ENCODE peak calls at places on chromosomes 5 and 9, in ten cellular contexts. R is endothelial cell of umbilical vein, K is Karpas-422, P is hepatocyte, D is HCT116, C is K562, J is fibroblast of lung, Z is PC-9, S is GM23248, U is astrocyte. T is an unnamed sample. For H3K9me3 and H3K79me2, the result is how much of the 10 kb centered on the place peaks cover.

GRCh38 chr5:154898210-154898609 is 39.8 kb downstream of the CNOT8 start:
- DNase-seq in J (no peak), Z (no peak), D (no peak), R (no peak), C (no peak), U (no peak), S (no peak), P (no peak), K (no peak), T (no peak)

GRCh38 chr9:91766301-91766700 is 183.7 kb downstream of the ROR2 start:
- DNase-seq in J (no peak), D (no peak), C (no peak), S (no peak), R (no peak), U (no peak), P (no peak), K (no peak), Z (no peak), T (no peak)

GRCh38 chr5:80346055-80346454 is 26.3 kb downstream of the SPZ1 start:
- DNase-seq in K (peak), C (peak), S (peak), R (peak), U (no peak), J (no peak), Z (peak), D (peak), P (peak), T (peak)

GRCh38 chr5:171720086-171720485 is 65.5 kb upstream of the SMIM23 start:
- DNase-seq in K (no peak), J (no peak), D (no peak), S (no peak), Z (no peak), R (no peak), U (no peak), P (no peak), C (no peak), T (no peak)

GRCh38 chr9:134858051-134858841 is 22.4 kb upstream of the FCN2 start:
- DNase-seq in U (peak), Z (peak), S (peak), C (no peak), J (peak), D (no peak), K (no peak), R (no peak), P (no peak), T (peak)

GRCh38 chr5:180332051-180332517 is 21.1 kb downstream of the GFPT2 start:
- DNase-seq in D (no peak), Z (peak), R (no peak), C (no peak), P (no peak), K (no peak), U (peak), J (peak), S (peak), T (peak)

GRCh38 chr9:131289301-131290038 is at the start of gene PLPP7:
- DNase-seq in D (no peak), K (no peak), P (no peak), S (peak), J (peak), C (peak), R (peak), Z (no peak), U (peak), T (peak)

GRCh38 chr9:93432964-93433363 is 18.5 kb upstream of the FAM120A start:
- DNase-seq in U (no peak), C (no peak), D (no peak), P (no peak), K (no peak), S (no peak), R (no peak), Z (no peak), J (no peak), T (no peak)

GRCh38 chr5:54860321-54860720 is 125.1 kb downstream of the ESM1 start:
- DNase-seq in D (no peak), Z (no peak), J (no peak), S (peak), C (no peak), R (no peak), K (no peak), U (no peak), P (no peak), T (no peak)

GRCh38 chr5:127706691-127707090 is 3.5 kb downstream of the CCDC192 start:
- DNase-seq in J (no peak), P (no peak), D (no peak), Z (no peak), C (no peak), S (no peak), K (no peak), U (no peak), R (no peak), T (no peak)

GRCh38 chr9:26746357-26747072 is 146.1 kb downstream of the CAAP1 start:
- DNase-seq in P (peak), S (peak), J (peak), K (no peak), Z (peak), R (peak), D (peak), C (peak), U (peak), T (no peak)

GRCh38 chr5:34001231-34001935 is 6.5 kb downstream of the AMACR start:
- DNase-seq in S (peak), J (peak), K (no peak), Z (no peak), D (no peak), R (no peak), U (peak), P (peak), C (no peak), T (no peak)

GRCh38 chr5:88683506-88684135 is 199.4 kb downstream of the MEF2C start:
- DNase-seq in R (no peak), Z (no peak), K (no peak), U (peak), C (peak), J (peak), S (peak), D (no peak), P (no peak), T (no peak)

GRCh38 chr5:123814796-123815479 is 303.0 kb downstream of the CSNK1G3 start:
- DNase-seq in D (no peak), S (peak), U (peak), C (no peak), P (no peak), R (peak), Z (no peak), K (peak), J (peak), T (no peak)

GRCh38 chr9:75833765-75834164 is 56.7 kb upstream of the PCSK5 start:
- DNase-seq in Z (no peak), C (no peak), U (no peak), D (no peak), J (no peak), S (no peak), P (no peak), R (no peak), K (no peak), T (no peak)

GRCh38 chr9:214488-215448 is at the start of gene DOCK8:
- DNase-seq in R (peak), J (peak), U (peak), P (peak), Z (peak), S (peak), C (peak), D (peak), K (peak), T (peak)

GRCh38 chr5:93162201-93162654 is 418.8 kb downstream of the NR2F1-AS1 start:
- DNase-seq in D (peak), K (no peak), R (peak), S (peak), J (peak), U (peak), P (no peak), C (no peak), Z (peak), T (no peak)

GRCh38 chr5:171162602-171163001 is 146.4 kb upstream of the TLX3 start:
- DNase-seq in J (peak), D (peak), Z (no peak), U (peak), R (peak), P (peak), C (peak), S (peak), K (peak), T (peak)

GRCh38 chr5:170633235-170634041 is 129.6 kb downstream of the KCNIP1 start:
- DNase-seq in U (peak), C (peak), R (peak), J (peak), K (peak), D (peak), Z (peak), P (peak), S (peak), T (peak)

GRCh38 chr5:95973793-95974325 is 12.2 kb upstream of the ELL2 start:
- DNase-seq in U (peak), J (peak), D (no peak), P (no peak), S (no peak), R (peak), Z (no peak), C (peak), K (no peak), T (peak)

GRCh38 chr5:180519098-180519497 is 24.9 kb downstream of the CNOT6 start:
- DNase-seq in K (no peak), J (peak), D (no peak), R (no peak), C (no peak), P (no peak), S (peak), U (peak), Z (no peak), T (no peak)

GRCh38 chr9:69200071-69200470 is 26.0 kb downstream of the TJP2 start:
- DNase-seq in K (no peak), S (peak), Z (no peak), D (no peak), C (peak), J (peak), R (no peak), P (peak), U (peak), T (no peak)

GRCh38 chr9:6126377-6126776 is 89.2 kb upstream of the IL33 start:
- DNase-seq in C (no peak), J (no peak), S (no peak), Z (no peak), P (no peak), U (no peak), D (no peak), K (peak), R (no peak), T (no peak)

GRCh38 chr9:110545705-110546104 is 33.8 kb downstream of the SVEP1 start:
- DNase-seq in P (no peak), K (no peak), U (peak), C (no peak), D (no peak), Z (no peak), J (peak), R (no peak), S (peak), T (no peak)

GRCh38 chr9:75653335-75653734 is 237.1 kb upstream of the PCSK5 start:
- DNase-seq in U (no peak), S (no peak), J (no peak), D (no peak), Z (no peak), K (no peak), R (no peak), P (no peak), C (no peak), T (no peak)

GRCh38 chr9:133375116-133375723 is 640 bp downstream of the SURF4 start:
- DNase-seq in D (no peak), C (peak), U (peak), J (peak), Z (peak), R (peak), P (peak), K (peak), S (peak), T (peak)

GRCh38 chr9:92185681-92186080 is 70.5 kb upstream of the SPTLC1 start:
- DNase-seq in R (no peak), C (no peak), J (no peak), Z (no peak), U (no peak), S (no peak), P (no peak), K (no peak), D (no peak), T (no peak)

GRCh38 chr5:102759289-102759688 is 4.2 kb downstream of the PAM start:
- DNase-seq in R (no peak), Z (no peak), K (no peak), C (no peak), U (no peak), P (no peak), J (no peak), S (no peak), D (no peak), T (peak)

GRCh38 chr5:170571331-170571731 is 67.5 kb downstream of the KCNIP1 start:
- DNase-seq in C (no peak), U (peak), J (peak), P (peak), K (no peak), S (peak), R (no peak), D (no peak), Z (peak), T (peak)

GRCh38 chr5:79318935-79319614 is 83.1 kb downstream of the JMY start:
- DNase-seq in P (no peak), Z (peak), J (peak), D (peak), K (no peak), U (peak), S (peak), C (peak), R (peak), T (peak)

GRCh38 chr5:126509339-126509738 is 85.7 kb downstream of the ALDH7A1 start:
- DNase-seq in S (no peak), Z (no peak), P (no peak), K (no peak), U (no peak), D (no peak), J (no peak), C (no peak), R (no peak), T (no peak)

GRCh38 chr5:133827001-133827400 is 141.4 kb downstream of the C5orf15 start:
- DNase-seq in R (no peak), P (peak), U (no peak), D (no peak), K (no peak), C (no peak), Z (peak), J (no peak), S (no peak), T (no peak)

GRCh38 chr9:135329571-135330306 is 149.8 kb upstream of the PPP1R26 start:
- DNase-seq in K (no peak), J (no peak), Z (no peak), D (no peak), U (no peak), C (no peak), R (no peak), P (no peak), S (no peak), T (peak)

GRCh38 chr5:60519372-60519771 is 180.6 kb downstream of the DEPDC1B start:
- DNase-seq in P (no peak), J (no peak), C (no peak), K (no peak), R (no peak), U (no peak), Z (no peak), D (no peak), S (no peak), T (no peak)

GRCh38 chr9:94700445-94700844 is 26.1 kb upstream of the AOPEP start:
- DNase-seq in K (no peak), C (no peak), U (no peak), S (no peak), P (no peak), D (no peak), Z (no peak), R (no peak), J (no peak), T (no peak)

GRCh38 chr5:122101636-122102285 is 23.7 kb upstream of the LOX start:
- DNase-seq in J (peak), R (peak), S (peak), Z (peak), C (peak), D (peak), U (peak), P (peak), K (peak), T (no peak)

GRCh38 chr5:144698454-144698853 is 527.8 kb downstream of the KCTD16 start:
- DNase-seq in P (no peak), Z (no peak), R (no peak), S (peak), K (no peak), U (peak), J (peak), D (no peak), C (no peak), T (no peak)

GRCh38 chr5:3284506-3284905 is 311.1 kb upstream of the IRX1 start:
- DNase-seq in U (no peak), D (no peak), C (no peak), S (no peak), J (no peak), K (no peak), R (no peak), Z (no peak), P (no peak), T (no peak)
- H3K9me3 ChIP-seq in U (under half), D (under half), C (under half), S (under half), J (under half), K (under half), R (under half), Z (under half), P (under half), T (under half)

DNA sequence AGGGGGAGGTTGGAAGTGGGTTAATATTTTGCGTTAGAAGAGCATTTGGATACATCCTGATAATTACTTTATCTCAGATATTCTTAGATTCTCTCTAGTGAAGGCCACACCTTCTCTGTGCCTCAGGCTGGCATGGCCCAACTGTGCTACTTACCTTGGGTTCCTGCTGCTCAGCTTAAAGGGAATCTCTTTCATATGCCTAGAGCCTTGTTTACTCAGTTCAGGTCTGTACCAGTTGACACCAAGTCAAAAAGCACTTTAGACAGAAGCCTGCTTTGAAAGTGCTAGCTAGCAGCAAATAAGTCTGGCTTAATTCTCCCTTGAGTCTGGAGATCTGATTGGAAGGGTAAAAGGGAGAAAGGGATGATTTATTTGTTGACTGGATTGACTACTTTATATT is 74.8 kb downstream of the GHR start:
- DNase-seq in D (no peak), U (no peak), J (no peak), C (no peak), K (no peak), P (no peak), S (no peak), R (no peak), Z (no peak), T (no peak)
- H3K79me2 ChIP-seq in D (under half), U (under half), J (under half), C (under half), K (under half), P (under half), S (under half), R (under half), Z (under half), T (under half)

DNA sequence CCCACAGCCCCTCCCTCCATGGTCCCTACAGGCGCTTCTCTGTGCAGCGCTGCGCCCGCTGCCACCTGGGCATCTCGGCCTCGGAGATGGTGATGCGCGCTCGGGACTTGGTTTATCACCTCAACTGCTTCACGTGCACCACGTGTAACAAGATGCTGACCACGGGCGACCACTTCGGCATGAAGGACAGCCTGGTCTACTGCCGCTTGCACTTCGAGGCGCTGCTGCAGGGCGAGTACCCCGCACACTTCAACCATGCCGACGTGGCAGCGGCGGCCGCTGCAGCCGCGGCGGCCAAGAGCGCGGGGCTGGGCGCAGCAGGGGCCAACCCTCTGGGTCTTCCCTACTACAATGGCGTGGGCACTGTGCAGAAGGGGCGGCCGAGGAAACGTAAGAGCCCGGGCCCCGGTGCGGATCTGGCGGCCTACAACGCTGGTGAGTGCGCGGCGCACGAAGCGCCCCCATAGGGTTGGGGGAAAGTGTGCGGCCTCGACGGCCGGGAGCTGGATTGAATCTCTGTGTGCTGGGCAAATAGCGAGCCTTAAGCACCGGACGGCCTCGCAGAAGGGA is 3.6 kb downstream of the LHX2 start:
- DNase-seq in U (no peak), C (no peak), K (no peak), R (no peak), Z (no peak), D (no peak), P (no peak), S (no peak), J (no peak), T (peak)
- H3K4me3 ChIP-seq in U (peak), C (no peak), K (no peak), R (no peak), Z (no peak), D (no peak), P (no peak), S (no peak), J (no peak), T (no peak)

DNA sequence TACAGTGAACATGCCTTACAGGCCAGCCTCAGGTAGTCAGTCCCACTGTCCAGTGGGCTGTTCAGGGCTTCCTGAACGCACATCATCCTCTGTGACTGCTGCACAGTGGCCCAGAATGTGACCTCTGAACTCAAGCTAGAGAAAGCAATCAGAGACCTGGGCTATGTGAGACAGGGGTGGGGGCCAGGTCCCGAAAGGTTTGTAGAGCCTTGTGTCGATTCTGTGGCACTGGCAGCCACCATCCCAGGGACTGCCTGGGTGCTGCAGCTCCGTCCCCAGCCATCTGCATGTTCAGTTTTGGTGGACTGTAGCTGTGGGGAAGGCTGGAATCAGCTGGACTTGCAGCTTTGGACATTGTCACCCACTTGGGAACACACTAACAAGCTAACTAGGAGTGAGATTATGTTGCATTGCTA is 47.7 kb downstream of the MVB12B start:
- DNase-seq in J (no peak), K (no peak), U (no peak), S (no peak), P (no peak), D (no peak), Z (no peak), R (no peak), C (no peak), T (no peak)
- H3K9me3 ChIP-seq in J (under half), K (under half), U (under half), S (under half), P (under half), D (under half), Z (under half), R (under half), C (under half), T (under half)

GRCh38 chr9:77183581-77183980 is 6.2 kb downstream of the VPS13A start:
- DNase-seq in K (no peak), S (no peak), D (no peak), R (no peak), Z (no peak), P (no peak), J (no peak), C (no peak), U (no peak), T (no peak)
- H3K79me2 ChIP-seq in K (half or more), S (half or more), D (half or more), R (half or more), Z (half or more), P (half or more), J (half or more), C (half or more), U (half or more), T (half or more)

GRCh38 chr5:75050415-75050814 is 1.9 kb downstream of the GCNT4 start:
- DNase-seq in J (no peak), P (peak), Z (no peak), S (peak), C (peak), D (no peak), K (peak), U (no peak), R (peak), T (no peak)
- H3K4me3 ChIP-seq in J (no peak), P (no peak), Z (no peak), S (no peak), C (no peak), D (no peak), K (no peak), U (no peak), R (no peak), T (no peak)